ENCODE peak calls at places on chromosomes 1 and 21, in five cellular contexts. One of them, this sample, is unnamed.
A peak's percentile ranks its signal among the peaks of the same experiment; 100 is the strongest.

GRCh38 chr1:21911205-21912001 is 25.7 kb downstream of the HSPG2 start:
- DNase-seq in kidney glomerular epithelial cell: no peak
- DNase-seq in effector memory CD8-positive, alpha-beta T cell: no peak
- DNase-seq in activated CD4-positive, alpha-beta T cell treated with anti-CD3 and anti-CD28 coated beads for 48 hours: no peak
- DNase-seq in heart right ventricle: peak; percentile 80
- DNase-seq in this sample: no peak

GRCh38 chr1:33175865-33176264 is 6.0 kb downstream of the TRIM62 start:
- DNase-seq in heart right ventricle: no peak
- DNase-seq in activated CD4-positive, alpha-beta T cell treated with anti-CD3 and anti-CD28 coated beads for 48 hours: no peak
- DNase-seq in kidney glomerular epithelial cell: no peak
- DNase-seq in effector memory CD8-positive, alpha-beta T cell: no peak
- DNase-seq in this sample: no peak

GRCh38 chr1:16340673-16341072 is 11.6 kb downstream of the FBXO42 start:
- DNase-seq in activated CD4-positive, alpha-beta T cell treated with anti-CD3 and anti-CD28 coated beads for 48 hours: no peak
- DNase-seq in effector memory CD8-positive, alpha-beta T cell: no peak
- DNase-seq in heart right ventricle: no peak
- DNase-seq in kidney glomerular epithelial cell: no peak
- DNase-seq in this sample: no peak

GRCh38 chr1:23936481-23937176 is 23.0 kb upstream of the PNRC2 start:
- DNase-seq in activated CD4-positive, alpha-beta T cell treated with anti-CD3 and anti-CD28 coated beads for 48 hours: no peak
- DNase-seq in effector memory CD8-positive, alpha-beta T cell: no peak
- DNase-seq in heart right ventricle: no peak
- DNase-seq in kidney glomerular epithelial cell: no peak
- DNase-seq in this sample: no peak

GRCh38 chr21:44589094-44589493 is 3.2 kb downstream of the KRTAP10-6 start:
- DNase-seq in heart right ventricle: no peak
- DNase-seq in kidney glomerular epithelial cell: no peak
- DNase-seq in activated CD4-positive, alpha-beta T cell treated with anti-CD3 and anti-CD28 coated beads for 48 hours: no peak
- DNase-seq in effector memory CD8-positive, alpha-beta T cell: no peak
- DNase-seq in this sample: no peak

GRCh38 chr1:44212355-44213221 is 683 bp upstream of the DMAP1 start:
- DNase-seq in effector memory CD8-positive, alpha-beta T cell: peak; percentile 27
- DNase-seq in kidney glomerular epithelial cell: no peak
- DNase-seq in heart right ventricle: no peak
- DNase-seq in activated CD4-positive, alpha-beta T cell treated with anti-CD3 and anti-CD28 coated beads for 48 hours: peak; percentile 56
- DNase-seq in this sample: peak; percentile 39

GRCh38 chr1:43225168-43225567 is 44.6 kb upstream of the TMEM125 start:
- DNase-seq in kidney glomerular epithelial cell: no peak
- DNase-seq in effector memory CD8-positive, alpha-beta T cell: no peak
- DNase-seq in heart right ventricle: no peak
- DNase-seq in activated CD4-positive, alpha-beta T cell treated with anti-CD3 and anti-CD28 coated beads for 48 hours: no peak
- DNase-seq in this sample: no peak

GRCh38 chr1:192263436-192263835 is 53.4 kb upstream of the RGS21 start:
- DNase-seq in kidney glomerular epithelial cell: peak; percentile 40
- DNase-seq in activated CD4-positive, alpha-beta T cell treated with anti-CD3 and anti-CD28 coated beads for 48 hours: no peak
- DNase-seq in heart right ventricle: no peak
- DNase-seq in effector memory CD8-positive, alpha-beta T cell: no peak
- DNase-seq in this sample: no peak

GRCh38 chr21:42063578-42064521 is 7.3 kb upstream of the UMODL1 start:
- DNase-seq in kidney glomerular epithelial cell: no peak
- DNase-seq in effector memory CD8-positive, alpha-beta T cell: peak; percentile 42
- DNase-seq in heart right ventricle: no peak
- DNase-seq in activated CD4-positive, alpha-beta T cell treated with anti-CD3 and anti-CD28 coated beads for 48 hours: peak; percentile 74
- DNase-seq in this sample: no peak

This sample was measured in ureter.